ENCODE peak calls at places on chromosomes 13 and 19, in seven cellular contexts. U is stomach, H is ovary, F is A549, M is suprapubic skin, A is tibial nerve, Z is GM12878. S is an unnamed sample.

GRCh38 chr19:6424190-6424938 is at the start of gene KHSRP:
- DNase-seq in U (no peak), H (peak; percentile 23), Z (no peak), M (no peak), A (no peak), F (no peak), S (peak; percentile 63)

GRCh38 chr13:67186985-67187569 is 43.1 kb downstream of the PCDH9 start:
- DNase-seq in U (no peak), H (no peak), A (no peak), F (peak; percentile 86), Z (no peak), M (no peak), S (no peak)

GRCh38 chr13:106029901-106030300 is 505.6 kb downstream of the EFNB2 start:
- DNase-seq in M (no peak), U (no peak), A (no peak), Z (no peak), H (no peak), F (no peak), S (no peak)

GRCh38 chr13:57128909-57129308 is 11.8 kb upstream of the PRR20A start:
- DNase-seq in A (no peak), H (no peak), U (no peak), M (no peak), Z (no peak), F (peak; percentile 0), S (no peak)

GRCh38 chr13:31209172-31209818 is 9.5 kb downstream of the B3GLCT start:
- DNase-seq in M (no peak), U (peak; percentile 43), Z (no peak), H (peak; percentile 40), F (no peak), A (peak; percentile 12), S (peak; percentile 81)

GRCh38 chr13:41313117-41313516 is 2.0 kb downstream of the NAA16 start:
- DNase-seq in M (no peak), Z (no peak), U (no peak), F (no peak), H (no peak), A (no peak), S (no peak)

GRCh38 chr13:48116808-48117207 is 21.9 kb upstream of the MED4 start:
- DNase-seq in F (no peak), A (no peak), Z (no peak), H (no peak), U (no peak), M (no peak), S (no peak)

GRCh38 chr13:100269837-100270236 is 180.9 kb downstream of the PCCA start:
- DNase-seq in M (peak; percentile 73), H (peak; percentile 59), A (peak; percentile 66), Z (no peak), U (peak; percentile 87), F (no peak), S (peak; percentile 71)

GRCh38 chr13:84479656-84480055 is 597.4 kb upstream of the SLITRK1 start:
- DNase-seq in U (no peak), H (no peak), M (no peak), F (no peak), Z (no peak), A (no peak), S (no peak)

GRCh38 chr13:72458701-72459100 is 268.7 kb downstream of the MZT1 start:
- DNase-seq in F (no peak), H (no peak), M (no peak), A (no peak), Z (no peak), U (no peak), S (no peak)

GRCh38 chr19:55653651-55654322 is 1.0 kb upstream of the U2AF2 start:
- DNase-seq in U (peak; percentile 98), Z (peak; percentile 95), A (peak; percentile 96), H (peak; percentile 98), M (peak; percentile 99), F (peak; percentile 100), S (peak; percentile 99)

GRCh38 chr13:22235285-22235949 is 564.5 kb downstream of the FGF9 start:
- DNase-seq in M (no peak), F (no peak), A (no peak), U (no peak), H (peak; percentile 19), Z (no peak), S (no peak)

GRCh38 chr19:32223595-32224370 is 121.6 kb upstream of the ZNF507 start:
- DNase-seq in Z (no peak), H (peak; percentile 16), M (no peak), F (no peak), U (no peak), A (no peak), S (no peak)

GRCh38 chr13:47216176-47216822 is 319.4 kb upstream of the HTR2A start:
- DNase-seq in H (no peak), M (no peak), F (no peak), U (no peak), Z (no peak), A (no peak), S (no peak)

GRCh38 chr19:33868821-33869412 is 72.2 kb downstream of the KCTD15 start:
- DNase-seq in M (no peak), Z (no peak), H (no peak), A (no peak), U (peak; percentile 35), F (no peak), S (peak; percentile 77)

GRCh38 chr13:27038323-27038722 is 133.3 kb downstream of the USP12 start:
- DNase-seq in U (no peak), F (peak; percentile 38), Z (no peak), M (no peak), A (no peak), H (no peak), S (no peak)

GRCh38 chr19:49335784-49336481 is 727 bp downstream of the CD37 start:
- DNase-seq in F (no peak), Z (no peak), A (no peak), U (no peak), M (no peak), H (no peak), S (no peak)

GRCh38 chr19:18603255-18603957 is 3.2 kb downstream of the CRLF1 start:
- DNase-seq in M (no peak), U (no peak), A (no peak), F (peak; percentile 38), Z (no peak), H (no peak), S (no peak)

GRCh38 chr13:24119593-24120508 is 40.7 kb upstream of the SPATA13 start:
- DNase-seq in M (no peak), Z (no peak), F (no peak), U (no peak), A (no peak), H (peak; percentile 46), S (no peak)

GRCh38 chr19:54451997-54452396 is 3.0 kb downstream of the LENG8 start:
- DNase-seq in H (no peak), U (no peak), F (no peak), A (no peak), Z (no peak), M (no peak), S (no peak)

GRCh38 chr13:37427843-37428494 is 170.6 kb downstream of the POSTN start:
- DNase-seq in U (no peak), H (no peak), F (no peak), A (no peak), Z (no peak), M (no peak), S (no peak)

GRCh38 chr13:21015284-21015683 is 46.1 kb downstream of the LATS2 start:
- DNase-seq in F (no peak), Z (no peak), U (no peak), H (no peak), M (no peak), A (no peak), S (no peak)

GRCh38 chr13:27194895-27195764 is 23.5 kb upstream of the USP12 start:
- DNase-seq in M (no peak), A (no peak), H (no peak), Z (no peak), F (peak; percentile 88), U (no peak), S (no peak)

GRCh38 chr13:46341112-46341711 is 45.8 kb downstream of the RUBCNL start:
- DNase-seq in M (no peak), U (no peak), Z (peak; percentile 51), H (no peak), F (no peak), A (no peak), S (no peak)

GRCh38 chr13:100454876-100455275 is 133.7 kb downstream of the GGACT start:
- DNase-seq in U (no peak), A (no peak), F (no peak), H (no peak), M (no peak), Z (no peak), S (no peak)

GRCh38 chr19:36041831-36042230 is 9.2 kb upstream of the CLIP3 start:
- DNase-seq in A (no peak), H (peak; percentile 40), U (no peak), F (peak; percentile 72), Z (no peak), M (no peak), S (no peak)
- TF ChIP-seq EP300 in A (no peak), H (no peak), U (no peak), F (no peak), Z (no peak), M (no peak), S (no peak)

GRCh38 chr19:50875795-50876422 is 2.7 kb downstream of the KLK2 start:
- DNase-seq in F (no peak), M (no peak), H (no peak), A (no peak), U (no peak), Z (no peak), S (no peak)
- H3K4me3 ChIP-seq in F (no peak overlapping the region), M (no peak overlapping the region), H (no peak overlapping the region), A (no peak overlapping the region), U (no peak overlapping the region), Z (no peak overlapping the region), S (no peak overlapping the region)

GRCh38 chr13:85535306-85535705 is 263.9 kb downstream of the SLITRK6 start:
- DNase-seq in H (no peak), Z (no peak), A (no peak), M (no peak), F (no peak), U (no peak), S (no peak)

GRCh38 chr13:85541476-85541875 is 257.7 kb downstream of the SLITRK6 start:
- DNase-seq in M (no peak), U (no peak), Z (no peak), H (no peak), A (no peak), F (no peak), S (no peak)

GRCh38 chr13:85543144-85543543 is 256.1 kb downstream of the SLITRK6 start:
- DNase-seq in F (no peak), U (no peak), A (no peak), H (no peak), Z (no peak), M (no peak), S (no peak)

GRCh38 chr13:85536706-85537105 is 262.5 kb downstream of the SLITRK6 start:
- DNase-seq in H (no peak), M (no peak), A (no peak), U (no peak), F (no peak), Z (no peak), S (no peak)

GRCh38 chr13:85538957-85539356 is 260.3 kb downstream of the SLITRK6 start:
- DNase-seq in A (no peak), F (no peak), U (no peak), H (no peak), Z (no peak), M (no peak), S (no peak)
- TF ChIP-seq EP300 in A (no peak), F (no peak), U (no peak), H (no peak), Z (no peak), M (no peak), S (no peak)

DNA sequence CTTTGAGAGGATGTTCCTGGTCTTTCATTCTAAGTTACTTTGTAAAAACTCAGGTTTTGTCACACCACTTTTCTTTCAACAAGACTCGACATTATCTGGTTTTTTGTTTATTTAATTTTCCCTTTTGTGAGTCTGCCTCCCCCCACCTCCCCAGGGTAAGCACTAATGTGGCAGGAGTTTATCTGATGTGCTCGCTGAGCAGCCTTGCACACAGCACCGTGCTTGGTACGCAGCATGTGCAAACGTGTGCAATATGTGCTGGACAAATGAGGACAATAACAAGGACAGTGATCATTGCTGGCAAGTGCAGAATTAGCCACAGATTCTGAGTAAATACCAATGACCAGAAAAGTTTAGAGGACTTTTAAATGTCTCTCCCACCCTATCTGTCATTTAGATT is 391.4 kb downstream of the IRS2 start:
- DNase-seq in A (no peak), U (no peak), Z (no peak), F (no peak), M (no peak), H (no peak), S (no peak)
- H3K4me3 ChIP-seq in A (no peak overlapping the region), U (no peak overlapping the region), Z (no peak overlapping the region), F (no peak overlapping the region), M (no peak overlapping the region), H (no peak overlapping the region), S (no peak overlapping the region)